ENCODE peak calls at places on chromosomes 16 and 17, in six cellular contexts. N is A549, T is endothelial cell of umbilical vein, K is HepG2, B is GM12878, S is K562. E is an unnamed sample.
A peak's percentile ranks its signal among the peaks of the same experiment; 100 is the strongest.

GRCh38 chr16:73315645-73316044 is 267.7 kb upstream of the ZFHX3 start:
- DNase-seq in B (peak; percentile 60), K (no peak), N (no peak), S (no peak), T (no peak), E (peak; percentile 81)

GRCh38 chr16:58306327-58306726 is 11.5 kb upstream of the PRSS54 start:
- DNase-seq in K (peak; percentile 15), T (peak; percentile 30), N (no peak), S (no peak), B (no peak), E (peak; percentile 57)

GRCh38 chr16:19882641-19883040 is 2.0 kb downstream of the GPRC5B start:
- DNase-seq in T (no peak), N (no peak), S (no peak), K (no peak), B (no peak), E (no peak)

GRCh38 chr16:75219838-75220237 is 1.1 kb downstream of the CTRB1 start:
- DNase-seq in B (no peak), T (no peak), K (no peak), S (no peak), N (no peak), E (no peak)

GRCh38 chr17:69744512-69745098 is 330.1 kb downstream of the MAP2K6 start:
- DNase-seq in K (no peak), S (no peak), T (no peak), B (no peak), N (no peak), E (no peak)

GRCh38 chr16:69003500-69003899 is 102.0 kb upstream of the HAS3 start:
- DNase-seq in N (no peak), T (no peak), S (no peak), B (no peak), K (no peak), E (peak; percentile 23)

GRCh38 chr16:50273888-50274770 is 7.8 kb downstream of the ADCY7 start:
- DNase-seq in K (no peak), B (peak; percentile 64), S (peak; percentile 54), N (no peak), T (no peak), E (peak; percentile 94)

GRCh38 chr17:46738544-46738943 is 79.9 kb downstream of the WNT3 start:
- DNase-seq in S (no peak), K (no peak), N (no peak), T (no peak), B (no peak), E (no peak)

GRCh38 chr17:72600934-72601333 is 480.1 kb downstream of the SOX9 start:
- DNase-seq in T (no peak), N (no peak), K (no peak), S (no peak), B (no peak), E (no peak)

GRCh38 chr17:34235389-34236028 is 19.6 kb upstream of the CCL2 start:
- DNase-seq in N (no peak), S (no peak), B (no peak), K (no peak), T (peak; percentile 97), E (peak; percentile 29)

GRCh38 chr17:15741624-15742023 is 9.5 kb downstream of the TBC1D26 start:
- DNase-seq in N (no peak), S (no peak), B (no peak), K (no peak), T (no peak), E (no peak)

GRCh38 chr17:59330314-59330942 is 1.0 kb upstream of the YPEL2 start:
- DNase-seq in B (no peak), K (peak; percentile 88), S (peak; percentile 29), T (peak; percentile 92), N (peak; percentile 76), E (peak; percentile 14)

GRCh38 chr17:68238894-68239293 is 8.9 kb upstream of the AMZ2 start:
- DNase-seq in S (no peak), N (no peak), B (no peak), K (no peak), T (no peak), E (no peak)

GRCh38 chr17:28345420-28346198 is 10.0 kb downstream of the TNFAIP1 start:
- DNase-seq in B (no peak), T (peak; percentile 32), S (no peak), N (no peak), K (no peak), E (no peak)

GRCh38 chr17:2174471-2175293 is 119.8 kb downstream of the HIC1 start:
- DNase-seq in K (peak; percentile 94), T (peak; percentile 98), B (no peak), S (no peak), N (no peak), E (no peak)

DNA sequence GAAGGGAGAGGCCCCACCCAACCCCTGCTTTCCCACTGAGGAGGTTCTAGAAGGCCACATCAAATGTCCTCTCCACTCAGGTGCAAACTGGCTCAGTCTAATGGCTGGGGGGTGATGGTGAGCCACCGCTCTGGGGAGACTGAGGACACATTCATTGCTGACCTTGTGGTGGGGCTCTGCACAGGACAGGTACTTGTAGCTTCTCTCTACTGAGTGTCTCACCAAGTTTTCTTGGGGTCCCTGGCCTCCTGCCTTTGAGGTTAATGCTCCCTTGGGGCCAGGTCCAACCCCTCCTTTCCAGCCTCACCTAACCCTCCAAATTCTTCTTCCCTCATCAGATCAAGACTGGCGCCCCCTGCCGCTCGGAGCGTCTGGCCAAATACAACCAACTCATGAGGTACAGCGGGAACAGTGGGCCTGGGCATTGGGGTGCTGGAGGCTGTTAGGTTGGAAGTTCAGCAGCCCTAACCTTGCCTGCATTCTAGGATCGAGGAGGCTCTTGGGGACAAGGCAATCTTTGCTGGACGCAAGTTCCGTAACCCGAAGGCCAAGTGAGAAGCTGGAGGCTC is 5.7 kb downstream of the ENO3 start:
- DNase-seq in B (no peak), K (no peak), N (no peak), T (no peak), S (peak; percentile 18), E (no peak)
- TF ChIP-seq MYC in B (no peak), K (no peak), N (no peak), T (no peak), S (no peak), E (no peak)

DNA sequence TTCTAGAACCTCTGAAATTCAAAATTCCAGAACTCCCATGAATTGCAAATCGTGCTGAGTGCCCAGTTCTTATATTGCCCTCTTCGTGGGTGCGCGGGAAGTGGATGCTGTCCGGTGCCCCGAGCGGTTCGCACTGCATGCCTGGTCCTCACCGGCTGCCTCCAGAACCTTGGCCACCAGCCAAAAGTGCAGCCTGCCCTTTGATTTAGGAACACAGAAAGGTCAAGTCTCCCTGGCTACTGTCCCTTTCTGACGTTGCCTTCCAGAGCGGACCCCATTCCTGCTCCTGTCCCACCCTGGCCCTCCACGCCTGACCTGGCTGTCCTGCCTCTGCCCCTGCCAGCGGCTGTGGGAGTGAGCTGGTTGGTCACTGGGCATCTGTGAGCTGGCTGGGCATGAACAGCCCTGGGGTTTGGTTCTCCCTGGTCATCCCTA is 9.7 kb downstream of the NEUROD2 start:
- DNase-seq in B (no peak), T (no peak), K (no peak), S (no peak), N (no peak), E (no peak)
- TF ChIP-seq MYC in B (no peak), T (no peak), K (no peak), S (no peak), N (no peak), E (no peak)

DNA sequence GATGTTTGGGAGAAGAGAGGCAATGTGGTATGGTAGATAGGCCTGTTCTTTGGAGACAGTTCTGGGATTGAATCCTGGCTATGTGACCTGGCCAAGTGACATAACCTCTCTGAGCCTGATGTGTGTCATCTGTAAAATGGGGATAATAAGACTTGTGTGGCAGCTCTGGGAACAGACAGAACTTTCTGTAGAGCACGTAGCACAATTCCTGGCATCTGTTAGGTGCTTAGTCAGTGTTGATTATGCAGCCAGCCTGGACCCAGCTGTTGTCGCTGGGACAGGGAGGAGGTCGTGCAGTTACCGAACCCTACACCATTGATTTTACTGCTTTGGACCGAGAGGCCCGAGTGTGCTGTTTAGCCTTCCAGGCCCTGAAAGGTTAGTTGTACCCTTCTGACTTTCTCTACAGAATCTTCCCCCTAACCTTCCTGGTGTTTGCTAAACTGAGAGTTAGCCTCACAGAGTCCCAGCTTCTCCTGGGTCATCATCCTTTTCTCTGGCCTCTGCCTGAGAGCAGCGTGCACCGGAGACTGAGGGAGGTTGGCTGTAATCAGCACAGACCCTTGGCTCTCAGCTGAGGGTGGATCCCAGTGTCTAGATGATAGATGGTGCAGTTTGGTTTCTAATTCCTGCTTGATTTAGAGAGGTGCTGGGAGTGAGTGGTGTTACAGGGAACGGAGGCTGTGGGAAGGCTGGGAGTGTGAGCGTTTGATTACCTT is 31.9 kb downstream of the MSI2 start:
- DNase-seq in K (no peak), T (no peak), S (no peak), N (no peak), B (no peak), E (no peak)
- TF ChIP-seq MYC in K (no peak), T (no peak), S (no peak), N (no peak), B (no peak), E (no peak)

DNA sequence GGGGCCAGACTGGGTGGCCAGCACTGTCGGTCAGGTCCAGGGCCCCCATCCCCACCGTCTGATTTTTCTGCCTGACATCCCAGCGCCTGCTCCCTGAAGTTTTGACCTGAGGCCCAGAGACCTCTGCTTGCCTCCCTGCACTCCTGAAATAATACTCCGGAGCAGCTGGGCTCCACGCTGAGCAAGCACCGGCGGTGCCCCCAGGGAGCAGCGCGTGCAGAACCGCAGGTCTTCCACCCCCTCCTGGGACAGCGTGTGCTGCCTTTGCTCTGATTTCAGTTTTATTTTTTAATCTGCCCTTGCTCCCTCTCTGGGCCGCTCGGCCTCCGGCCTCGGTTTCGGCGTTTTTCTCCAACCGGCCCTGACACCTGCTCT is 132.4 kb upstream of the GSE1 start:
- DNase-seq in B (no peak), K (no peak), N (no peak), T (no peak), S (no peak), E (peak; percentile 76)
- TF ChIP-seq MYC in B (no peak), K (no peak), N (no peak), T (no peak), S (no peak), E (peak; percentile 32)

GRCh38 chr16:48620445-48620844 is 10.5 kb upstream of the N4BP1 start:
- DNase-seq in K (no peak), S (no peak), B (no peak), T (no peak), N (no peak), E (no peak)

GRCh38 chr16:48616571-48616970 is 6.6 kb upstream of the N4BP1 start:
- DNase-seq in K (no peak), S (no peak), T (no peak), B (no peak), N (no peak), E (no peak)

GRCh38 chr16:48619547-48619946 is 9.6 kb upstream of the N4BP1 start:
- DNase-seq in K (no peak), S (no peak), T (no peak), N (no peak), B (no peak), E (no peak)

GRCh38 chr16:48617104-48617503 is 7.1 kb upstream of the N4BP1 start:
- DNase-seq in B (no peak), N (no peak), T (no peak), S (no peak), K (no peak), E (no peak)

DNA sequence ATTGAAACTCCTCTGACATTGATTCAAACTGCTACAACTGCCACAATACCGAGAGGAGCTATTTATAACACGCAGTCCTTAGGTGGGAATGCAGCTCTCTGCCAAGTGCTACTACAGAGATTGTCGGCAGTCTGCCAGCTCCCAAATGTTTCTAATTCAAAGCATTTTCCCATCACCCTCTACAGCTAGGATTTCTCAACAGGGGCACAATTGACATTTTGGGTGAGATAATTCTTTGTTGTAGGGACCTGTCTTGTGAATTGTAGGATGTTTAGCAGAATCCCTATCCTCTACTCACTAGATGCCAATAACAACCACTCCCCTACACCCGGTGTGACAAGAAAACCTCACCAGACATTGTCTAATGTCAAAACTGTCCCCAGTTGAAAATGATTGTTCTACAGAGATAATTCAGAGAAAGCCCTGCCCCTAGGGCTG is 7.8 kb upstream of the N4BP1 start:
- DNase-seq in N (no peak), T (peak; percentile 29), B (no peak), S (no peak), K (no peak), E (no peak)
- TF ChIP-seq MYC in N (no peak), T (no peak), B (no peak), S (no peak), K (no peak), E (no peak)